ENCODE peak calls at places on chromosomes 5 and 9, in ten cellular contexts. O is lung; E is CD8-positive, alpha-beta T cell; X is GM06990; K is breast epithelium; Q is right atrium auricular region; A is GM12865; D is GM10248; U is fibroblast of lung; P is progenitor cell of endocrine pancreas. T is an unnamed sample.

GRCh38 chr5:75405296-75405695 is 68.3 kb downstream of the HMGCR start:
- DNase-seq in O (no peak), E (no peak), X (no peak), K (no peak), Q (no peak), A (no peak), D (no peak), U (peak), P (no peak), T (no peak)

GRCh38 chr5:17415282-17415681 is 82.7 kb upstream of the TAF11L2 start:
- DNase-seq in O (no peak), E (no peak), X (no peak), K (no peak), Q (no peak), A (no peak), D (no peak), U (no peak), P (no peak), T (no peak)

GRCh38 chr5:1053391-1054017 is 44.9 kb downstream of the NKD2 start:
- DNase-seq in O (no peak), E (no peak), X (no peak), K (no peak), Q (no peak), A (no peak), D (no peak), U (no peak), P (no peak), T (no peak)

GRCh38 chr5:87210743-87211142 is 56.9 kb upstream of the RASA1 start:
- DNase-seq in O (no peak), E (no peak), X (no peak), K (no peak), Q (no peak), A (peak), D (no peak), U (no peak), P (no peak), T (no peak)

GRCh38 chr5:177519463-177520235 is 2.9 kb upstream of the DDX41 start:
- DNase-seq in O (no peak), E (no peak), X (no peak), K (no peak), Q (no peak), A (no peak), D (no peak), U (no peak), P (no peak), T (no peak)

GRCh38 chr9:34458013-34458966 is at the start of the genes DNAI1 and FAM219A:
- DNase-seq in O (peak), E (peak), X (peak), K (peak), Q (peak), A (peak), D (peak), U (peak), P (peak), T (peak)

GRCh38 chr5:57937025-57937424 is 454.4 kb upstream of the ACTBL2 start:
- DNase-seq in O (no peak), E (no peak), X (no peak), K (no peak), Q (no peak), A (no peak), D (no peak), U (peak), P (no peak), T (no peak)

GRCh38 chr9:133233681-133234432 is 24.8 kb upstream of the OBP2B start:
- DNase-seq in O (no peak), E (no peak), X (no peak), K (peak), Q (no peak), A (no peak), D (no peak), U (no peak), P (no peak), T (peak)

GRCh38 chr5:40781843-40782409 is 16.2 kb downstream of the PRKAA1 start:
- DNase-seq in O (no peak), E (no peak), X (no peak), K (no peak), Q (no peak), A (no peak), D (no peak), U (peak), P (no peak), T (no peak)

GRCh38 chr5:177098772-177099152 is 12.0 kb downstream of the FGFR4 start:
- DNase-seq in O (no peak), E (no peak), X (no peak), K (no peak), Q (no peak), A (no peak), D (no peak), U (no peak), P (no peak), T (no peak)

GRCh38 chr9:136078025-136078424 is 17.1 kb downstream of the NACC2 start:
- DNase-seq in O (no peak), E (no peak), X (no peak), K (no peak), Q (no peak), A (no peak), D (no peak), U (no peak), P (no peak), T (no peak)

GRCh38 chr5:90294604-90295003 is 115.0 kb downstream of the CETN3 start:
- DNase-seq in O (no peak), E (no peak), X (no peak), K (no peak), Q (no peak), A (no peak), D (no peak), U (no peak), P (no peak), T (no peak)

GRCh38 chr5:99187611-99188010 is 258.8 kb upstream of the CHD1 start:
- DNase-seq in O (no peak), E (no peak), X (no peak), K (no peak), Q (no peak), A (no peak), D (no peak), U (peak), P (no peak), T (no peak)

GRCh38 chr5:129460121-129460950 is at the start of gene ADAMTS19:
- DNase-seq in O (no peak), E (no peak), X (peak), K (no peak), Q (no peak), A (no peak), D (peak), U (peak), P (no peak), T (no peak)

GRCh38 chr5:136043968-136044610 is 15.3 kb downstream of the TGFBI start:
- DNase-seq in O (no peak), E (no peak), X (no peak), K (no peak), Q (no peak), A (no peak), D (no peak), U (no peak), P (no peak), T (no peak)

GRCh38 chr5:134226441-134227192 is 744 bp upstream of the PPP2CA start:
- DNase-seq in O (no peak), E (no peak), X (no peak), K (no peak), Q (no peak), A (peak), D (no peak), U (peak), P (no peak), T (no peak)

GRCh38 chr9:91834740-91835139 is 115.3 kb downstream of the ROR2 start:
- DNase-seq in O (no peak), E (no peak), X (no peak), K (no peak), Q (no peak), A (no peak), D (no peak), U (no peak), P (no peak), T (no peak)

GRCh38 chr9:121266906-121267650 is 884 bp upstream of the GSN start:
- DNase-seq in O (no peak), E (no peak), X (no peak), K (peak), Q (no peak), A (no peak), D (no peak), U (peak), P (no peak), T (no peak)

GRCh38 chr9:124969401-124969800 is 28.5 kb upstream of the GOLGA1 start:
- DNase-seq in O (no peak), E (no peak), X (no peak), K (no peak), Q (no peak), A (no peak), D (no peak), U (no peak), P (no peak), T (no peak)

GRCh38 chr9:120625222-120625621 is 45.3 kb upstream of the CDK5RAP2 start:
- DNase-seq in O (no peak), E (no peak), X (no peak), K (no peak), Q (no peak), A (no peak), D (no peak), U (peak), P (no peak), T (no peak)

GRCh38 chr5:174732040-174733020 is 7.9 kb downstream of the MSX2 start:
- DNase-seq in O (no peak), E (no peak), X (no peak), K (no peak), Q (no peak), A (no peak), D (no peak), U (no peak), P (no peak), T (no peak)

GRCh38 chr5:9543266-9543925 is 2.5 kb downstream of the SEMA5A start:
- DNase-seq in O (no peak), E (no peak), X (no peak), K (no peak), Q (no peak), A (no peak), D (no peak), U (no peak), P (no peak), T (no peak)

GRCh38 chr9:106707722-106708121 is 155.2 kb upstream of the ZNF462 start:
- DNase-seq in O (no peak), E (no peak), X (no peak), K (no peak), Q (no peak), A (no peak), D (no peak), U (peak), P (no peak), T (no peak)

DNA sequence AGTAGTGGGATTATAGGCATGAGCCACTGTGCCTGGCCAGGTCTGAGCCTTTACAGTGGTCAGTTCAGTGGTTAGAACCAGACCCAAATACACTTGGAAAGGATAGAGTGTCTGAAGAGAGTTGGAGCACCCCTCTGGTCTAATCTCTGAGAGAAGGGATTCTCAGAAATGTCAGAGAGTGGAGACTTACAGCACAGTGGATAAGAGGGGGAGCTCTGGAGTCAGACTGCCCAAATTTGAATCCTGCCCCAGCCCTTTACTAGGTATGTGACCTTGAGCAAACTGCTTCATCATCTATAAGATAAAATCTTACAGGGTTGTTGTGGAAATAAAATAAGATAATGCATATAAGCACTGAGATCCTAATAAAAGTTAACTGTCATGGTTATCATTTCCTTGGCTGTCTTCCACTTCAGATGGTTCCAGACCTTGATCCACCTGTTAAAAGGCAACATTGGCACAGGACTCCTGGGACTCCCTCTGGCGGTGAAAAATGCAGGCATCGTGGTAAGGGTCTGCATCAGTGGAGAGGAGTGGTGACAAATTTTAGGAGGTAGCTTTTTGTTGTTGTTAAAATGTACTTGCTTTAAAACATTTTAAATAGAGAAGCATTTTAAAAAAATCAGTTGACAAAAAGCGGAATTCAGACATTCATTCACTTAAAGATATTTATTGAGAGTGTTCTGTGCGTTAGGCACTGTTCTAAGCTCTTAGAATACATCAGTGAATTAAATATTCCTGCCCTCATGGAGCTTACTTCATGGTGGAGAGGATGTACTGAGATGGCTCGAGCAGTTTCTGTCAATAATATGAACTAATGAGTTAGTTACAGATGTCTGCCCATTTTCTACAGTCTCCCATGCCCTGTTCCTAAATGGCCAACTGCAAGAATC is 16.0 kb downstream of the SLC36A1 start:
- DNase-seq in O (no peak), E (no peak), X (no peak), K (no peak), Q (no peak), A (no peak), D (no peak), U (no peak), P (peak), T (no peak)
- TF ChIP-seq CTCF in O (no peak), E (no peak), X (peak), K (no peak), Q (no peak), A (peak), D (peak), U (no peak), P (peak), T (peak)

DNA sequence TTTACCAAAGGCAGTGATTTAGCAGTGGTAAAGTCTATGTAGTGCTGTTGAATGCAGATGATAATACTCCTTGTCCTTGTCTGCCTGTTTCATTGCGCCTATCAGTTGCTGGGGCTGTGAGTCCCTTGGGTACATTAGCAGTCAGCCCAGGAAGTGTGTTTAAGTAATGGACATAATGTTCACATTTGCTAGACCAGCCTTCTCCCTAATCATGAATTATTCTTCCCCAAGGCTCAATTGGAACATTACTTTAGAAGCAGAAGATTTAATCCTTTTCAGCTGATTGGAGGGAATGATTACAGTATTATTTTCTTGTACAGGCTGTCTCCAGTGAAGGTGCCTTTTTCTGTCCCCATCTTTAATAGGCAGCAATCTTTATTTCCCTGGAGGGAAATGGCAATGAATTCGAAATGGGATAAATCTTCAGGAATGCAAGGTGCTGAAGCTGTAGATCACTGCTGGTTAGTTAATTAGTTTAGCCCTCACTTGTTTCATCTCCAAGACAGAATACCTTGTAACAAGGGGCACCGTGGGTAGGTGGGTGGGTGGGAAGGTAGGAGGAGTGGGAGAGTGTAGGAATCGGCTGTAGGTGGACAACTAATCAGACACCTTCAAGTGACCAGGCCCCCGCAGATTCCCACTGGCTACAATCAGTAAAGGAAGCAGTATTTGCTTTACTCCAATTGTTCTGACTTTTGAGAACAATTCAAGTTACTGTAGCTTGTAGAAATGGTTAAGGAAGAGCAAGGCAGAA is 293.9 kb downstream of the TLE1 start:
- DNase-seq in O (no peak), E (no peak), X (no peak), K (no peak), Q (no peak), A (no peak), D (no peak), U (no peak), P (no peak), T (no peak)
- TF ChIP-seq CTCF in O (no peak), E (no peak), X (no peak), K (no peak), Q (no peak), A (no peak), D (no peak), U (no peak), P (no peak), T (no peak)

DNA sequence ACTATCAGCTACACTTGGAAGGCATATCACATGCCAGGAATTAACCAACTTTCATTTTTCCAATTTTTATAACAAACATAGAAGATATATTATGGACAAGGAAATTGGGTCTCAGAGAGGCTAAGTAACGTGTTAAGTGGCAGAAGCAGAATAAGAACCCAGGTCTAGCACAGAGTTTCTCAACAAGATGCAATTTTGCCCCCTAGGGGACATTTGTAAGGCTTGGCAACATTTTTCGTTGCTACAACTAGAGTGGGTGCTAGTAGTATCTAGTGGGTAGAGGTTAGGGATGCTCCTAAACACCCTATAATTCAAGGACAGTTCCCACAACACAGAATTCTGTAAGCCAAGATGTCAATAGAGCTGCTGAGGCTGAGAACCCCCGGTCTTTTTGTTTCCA is 180.6 kb downstream of the SNCAIP start:
- DNase-seq in O (no peak), E (no peak), X (no peak), K (no peak), Q (no peak), A (peak), D (no peak), U (no peak), P (no peak), T (no peak)
- TF ChIP-seq CTCF in O (no peak), E (no peak), X (peak), K (no peak), Q (no peak), A (peak), D (peak), U (no peak), P (peak), T (peak)

DNA sequence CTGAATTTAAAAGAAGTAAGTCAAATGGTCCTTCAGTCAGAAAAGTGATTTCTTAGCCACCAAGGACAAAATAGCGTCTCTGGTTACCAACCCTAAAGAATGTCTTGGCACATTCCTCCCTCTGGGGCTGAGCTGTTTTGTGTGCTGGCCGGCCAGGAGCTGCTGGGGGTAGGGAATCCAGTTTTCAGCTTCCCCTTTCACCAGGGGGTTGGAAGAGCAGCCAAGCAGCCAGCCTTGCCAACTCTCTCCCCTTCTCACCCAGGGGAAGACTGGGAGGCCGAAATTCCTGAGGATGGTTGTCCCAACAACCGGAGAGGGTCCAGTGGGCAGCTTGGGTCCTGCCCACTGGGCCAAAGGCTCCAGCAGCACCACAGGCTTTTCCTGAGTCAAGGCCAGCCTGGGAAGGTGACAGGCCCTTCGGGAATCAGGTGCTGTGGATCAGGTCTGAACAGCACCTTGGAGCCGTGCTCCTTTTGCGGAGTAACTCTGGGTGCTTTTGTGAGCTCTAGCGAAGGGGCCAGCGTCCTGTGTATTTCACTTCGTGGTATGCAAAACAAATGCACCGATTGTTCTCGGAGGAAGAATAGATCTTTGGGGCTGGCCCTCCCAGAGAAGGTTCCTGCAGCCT is 4.2 kb downstream of the WWC1 start:
- DNase-seq in O (peak), E (no peak), X (no peak), K (peak), Q (no peak), A (no peak), D (no peak), U (peak), P (peak), T (no peak)
- TF ChIP-seq CTCF in O (no peak), E (no peak), X (no peak), K (peak), Q (no peak), A (no peak), D (no peak), U (peak), P (peak), T (peak)

GRCh38 chr5:140345919-140346347 is 470 bp downstream of the HBEGF start:
- DNase-seq in O (peak), E (no peak), X (peak), K (no peak), Q (peak), A (peak), D (peak), U (peak), P (peak), T (peak)
- TF ChIP-seq CTCF in O (no peak), E (no peak), X (peak), K (no peak), Q (peak), A (no peak), D (no peak), U (peak), P (peak), T (peak)

GRCh38 chr9:97398999-97399758 is 12.7 kb upstream of the TDRD7 start:
- DNase-seq in O (peak), E (peak), X (peak), K (peak), Q (peak), A (peak), D (peak), U (peak), P (peak), T (peak)
- TF ChIP-seq CTCF in O (peak), E (peak), X (peak), K (peak), Q (peak), A (peak), D (peak), U (peak), P (peak), T (peak)

DNA sequence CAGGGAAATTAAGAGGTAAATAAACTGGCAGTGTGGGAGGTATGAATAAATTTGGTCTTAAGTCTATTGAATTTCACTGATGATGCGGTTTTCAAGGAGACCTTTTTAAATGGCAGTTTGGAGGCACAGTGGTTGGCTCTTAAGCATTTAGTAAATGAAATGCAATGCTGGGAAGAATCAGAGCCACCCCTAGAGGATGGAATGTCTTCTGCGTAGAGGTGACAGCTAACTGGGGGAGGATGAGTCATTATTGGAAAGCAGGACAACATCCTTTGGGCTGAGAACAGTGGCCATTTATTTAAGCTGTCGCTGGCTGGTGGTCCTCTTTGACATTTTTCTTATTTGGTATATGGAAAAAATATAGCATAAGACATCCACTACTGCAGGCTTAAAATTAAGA is 163.2 kb downstream of the SH3GL2 start:
- DNase-seq in O (no peak), E (no peak), X (no peak), K (no peak), Q (no peak), A (no peak), D (no peak), U (no peak), P (no peak), T (no peak)
- TF ChIP-seq CTCF in O (no peak), E (no peak), X (no peak), K (no peak), Q (no peak), A (no peak), D (no peak), U (no peak), P (no peak), T (peak)

T was measured in osteocyte.